ENCODE peak calls at places on chromosomes 2 and 18, in eight cellular contexts. W, J, Q, U, O, C, E and X are unnamed samples.

GRCh38 chr2:175156534-175156933 is 11.5 kb downstream of the ATF2 start:
- ATAC-seq in W (peak), J (no peak), Q (no peak), U (peak), O (peak), C (no peak), E (no peak), X (no peak)

GRCh38 chr18:23966909-23967308 is 47.6 kb upstream of the TTC39C start:
- ATAC-seq in W (peak), J (no peak), Q (no peak), U (no peak), O (no peak), C (no peak), E (no peak), X (no peak)

GRCh38 chr2:196275646-196276352 is 104.4 kb upstream of the STK17B start:
- ATAC-seq in W (peak), J (no peak), Q (peak), U (no peak), O (no peak), C (no peak), E (peak), X (peak)

GRCh38 chr2:147630585-147630984 is 214.2 kb upstream of the ACVR2A start:
- ATAC-seq in W (peak), J (no peak), Q (no peak), U (no peak), O (no peak), C (no peak), E (peak), X (peak)

GRCh38 chr2:174892546-174892945 is 112.6 kb downstream of the CHN1 start:
- ATAC-seq in W (no peak), J (no peak), Q (no peak), U (no peak), O (no peak), C (no peak), E (peak), X (no peak)

GRCh38 chr2:127051116-127051779 is 55.7 kb downstream of the BIN1 start:
- ATAC-seq in W (no peak), J (no peak), Q (no peak), U (no peak), O (no peak), C (no peak), E (no peak), X (no peak)

GRCh38 chr18:33749831-33750230 is 171.8 kb downstream of the ASXL3 start:
- ATAC-seq in W (no peak), J (no peak), Q (no peak), U (peak), O (peak), C (no peak), E (no peak), X (no peak)

GRCh38 chr2:167140767-167141166 is 252.5 kb downstream of the XIRP2 start:
- ATAC-seq in W (no peak), J (no peak), Q (peak), U (peak), O (no peak), C (peak), E (no peak), X (no peak)

GRCh38 chr2:197893403-197894177 is 89.2 kb downstream of the PLCL1 start:
- ATAC-seq in W (no peak), J (no peak), Q (peak), U (no peak), O (peak), C (peak), E (peak), X (no peak)

GRCh38 chr18:3061581-3062416 is 48.9 kb upstream of the LPIN2 start:
- ATAC-seq in W (peak), J (peak), Q (no peak), U (no peak), O (no peak), C (no peak), E (peak), X (no peak)

GRCh38 chr2:1681323-1682310 is 62.7 kb downstream of the PXDN start:
- ATAC-seq in W (no peak), J (no peak), Q (peak), U (peak), O (no peak), C (peak), E (no peak), X (no peak)

GRCh38 chr18:51229328-51229727 is 31.8 kb upstream of the MEX3C start:
- ATAC-seq in W (no peak), J (no peak), Q (no peak), U (no peak), O (no peak), C (no peak), E (peak), X (no peak)

GRCh38 chr2:33146112-33146511 is 199.4 kb downstream of the LTBP1 start:
- ATAC-seq in W (no peak), J (no peak), Q (no peak), U (peak), O (no peak), C (no peak), E (no peak), X (no peak)

GRCh38 chr18:61870151-61870550 is 22.7 kb downstream of the RNF152 start:
- ATAC-seq in W (peak), J (no peak), Q (no peak), U (peak), O (no peak), C (no peak), E (no peak), X (no peak)

GRCh38 chr2:132632000-132632649 is 37.9 kb downstream of the LYPD1 start:
- ATAC-seq in W (peak), J (no peak), Q (no peak), U (peak), O (no peak), C (no peak), E (no peak), X (no peak)

GRCh38 chr2:27316655-27317412 is 6.1 kb downstream of the MPV17 start:
- ATAC-seq in W (no peak), J (no peak), Q (no peak), U (no peak), O (no peak), C (peak), E (no peak), X (no peak)

GRCh38 chr2:20106746-20107145 is 55.3 kb upstream of the LAPTM4A start:
- ATAC-seq in W (peak), J (no peak), Q (peak), U (no peak), O (peak), C (peak), E (peak), X (peak)

GRCh38 chr2:240591784-240592183 is 5.2 kb downstream of the CAPN10 start:
- ATAC-seq in W (no peak), J (no peak), Q (no peak), U (no peak), O (no peak), C (no peak), E (no peak), X (no peak)

GRCh38 chr2:215803150-215803549 is 210.2 kb downstream of the MREG start:
- ATAC-seq in W (no peak), J (no peak), Q (no peak), U (no peak), O (no peak), C (no peak), E (no peak), X (no peak)

GRCh38 chr2:100192300-100192699 is 49.9 kb upstream of the AFF3 start:
- ATAC-seq in W (no peak), J (no peak), Q (peak), U (no peak), O (no peak), C (no peak), E (no peak), X (no peak)

GRCh38 chr2:149924549-149925213 is 337.1 kb upstream of the MMADHC start:
- ATAC-seq in W (no peak), J (no peak), Q (no peak), U (no peak), O (no peak), C (no peak), E (no peak), X (no peak)

GRCh38 chr2:55140316-55141219 is 90.3 kb upstream of the RTN4 start:
- ATAC-seq in W (peak), J (no peak), Q (no peak), U (no peak), O (no peak), C (no peak), E (no peak), X (no peak)